ENCODE peak calls at places on chromosomes 3 and 15, in eight cellular contexts. S is WTC11; E is HAP-1; M is KBM-7; Z is WERI-Rb-1; G is AG08395; X is neural progenitor cell; R is CD4-positive, CD25-positive, alpha-beta regulatory T cell. P is an unnamed sample.

GRCh38 chr3:161498259-161498921 is 1.8 kb downstream of the OTOL1 start:
- DNase-seq in S (no peak), M (no peak), X (no peak), G (no peak), E (no peak), Z (no peak), R (no peak), P (no peak)

GRCh38 chr15:66068801-66069200 is 184.7 kb downstream of the MEGF11 start:
- DNase-seq in G (no peak), Z (no peak), M (no peak), R (no peak), S (no peak), E (no peak), X (no peak), P (no peak)

GRCh38 chr3:136122006-136122405 is 74.1 kb downstream of the MSL2 start:
- DNase-seq in R (no peak), Z (no peak), X (no peak), S (no peak), M (no peak), E (no peak), G (no peak), P (no peak)

GRCh38 chr15:88690331-88690730 is 51.5 kb downstream of the ISG20 start:
- DNase-seq in R (no peak), G (no peak), X (no peak), E (no peak), Z (no peak), S (no peak), M (no peak), P (no peak)

GRCh38 chr3:58193682-58194407 is 16.9 kb downstream of the DNASE1L3 start:
- DNase-seq in E (no peak), M (no peak), R (no peak), S (no peak), G (no peak), X (no peak), Z (no peak), P (no peak)

GRCh38 chr3:163773136-163773535 is 1305.2 kb downstream of the SI start:
- DNase-seq in Z (no peak), G (no peak), M (no peak), X (no peak), R (no peak), S (no peak), E (no peak), P (no peak)

GRCh38 chr3:46214751-46215352 is 6.7 kb upstream of the CCR1 start:
- DNase-seq in S (peak; percentile 63), R (no peak), M (peak; percentile 61), Z (peak; percentile 10), G (no peak), X (peak; percentile 62), E (no peak), P (no peak)

GRCh38 chr3:194664857-194665256 is 7.1 kb downstream of the LSG1 start:
- DNase-seq in S (no peak), Z (no peak), E (no peak), G (no peak), R (no peak), X (no peak), M (no peak), P (no peak)

P was measured in skeletal muscle cell.